ENCODE peak calls at places on chromosomes 2 and 18, in eight cellular contexts. W is SK-N-SH, M is HCT116, V is endothelial cell of umbilical vein, S is K562, T is H1, J is HepG2, F is GM12878. X is an unnamed sample.

GRCh38 chr2:233565685-233566140 is 869 bp downstream of the USP40 start:
- DNase-seq in W (no peak), F (no peak), T (no peak), J (no peak), S (no peak), M (no peak), V (no peak), X (no peak)

GRCh38 chr2:152062130-152063091 is 36.4 kb downstream of the CACNB4 start:
- DNase-seq in V (no peak), J (no peak), S (no peak), F (no peak), M (no peak), T (no peak), W (no peak), X (no peak)

GRCh38 chr2:240566203-240567136 is 1.8 kb upstream of the RNPEPL1 start:
- DNase-seq in F (peak), W (peak), T (no peak), M (peak), S (peak), J (peak), V (peak), X (no peak)

GRCh38 chr2:59912076-59912475 is 641.4 kb downstream of the BCL11A start:
- DNase-seq in T (no peak), W (peak), F (no peak), M (no peak), J (no peak), V (no peak), S (no peak), X (no peak)

GRCh38 chr2:175525975-175526374 is 344.5 kb upstream of the ATP5MC3 start:
- DNase-seq in T (no peak), M (no peak), W (no peak), F (no peak), J (no peak), S (no peak), V (no peak), X (no peak)

GRCh38 chr2:6231166-6231565 is 539.0 kb downstream of the SOX11 start:
- DNase-seq in M (no peak), F (no peak), V (no peak), T (no peak), W (no peak), J (no peak), S (no peak), X (no peak)

GRCh38 chr18:57951999-57952774 is 91.8 kb upstream of the NEDD4L start:
- DNase-seq in V (no peak), T (no peak), M (no peak), F (no peak), W (no peak), S (no peak), J (no peak), X (no peak)

GRCh38 chr2:130807659-130808385 is 28.9 kb upstream of the ARHGEF4 start:
- DNase-seq in V (no peak), W (no peak), J (no peak), F (no peak), T (no peak), M (no peak), S (no peak), X (no peak)

GRCh38 chr2:71901466-71901865 is 246.2 kb downstream of the CYP26B1 start:
- DNase-seq in W (no peak), S (no peak), J (no peak), F (no peak), T (no peak), V (no peak), M (no peak), X (no peak)

GRCh38 chr2:159867557-159868330 is 69.7 kb upstream of the CD302 start:
- DNase-seq in V (no peak), F (no peak), W (no peak), T (no peak), J (no peak), M (no peak), S (no peak), X (no peak)

GRCh38 chr2:98757904-98758421 is 27.0 kb upstream of the MGAT4A start:
- DNase-seq in J (no peak), W (no peak), F (peak), V (peak), S (no peak), M (peak), T (no peak), X (no peak)

DNA sequence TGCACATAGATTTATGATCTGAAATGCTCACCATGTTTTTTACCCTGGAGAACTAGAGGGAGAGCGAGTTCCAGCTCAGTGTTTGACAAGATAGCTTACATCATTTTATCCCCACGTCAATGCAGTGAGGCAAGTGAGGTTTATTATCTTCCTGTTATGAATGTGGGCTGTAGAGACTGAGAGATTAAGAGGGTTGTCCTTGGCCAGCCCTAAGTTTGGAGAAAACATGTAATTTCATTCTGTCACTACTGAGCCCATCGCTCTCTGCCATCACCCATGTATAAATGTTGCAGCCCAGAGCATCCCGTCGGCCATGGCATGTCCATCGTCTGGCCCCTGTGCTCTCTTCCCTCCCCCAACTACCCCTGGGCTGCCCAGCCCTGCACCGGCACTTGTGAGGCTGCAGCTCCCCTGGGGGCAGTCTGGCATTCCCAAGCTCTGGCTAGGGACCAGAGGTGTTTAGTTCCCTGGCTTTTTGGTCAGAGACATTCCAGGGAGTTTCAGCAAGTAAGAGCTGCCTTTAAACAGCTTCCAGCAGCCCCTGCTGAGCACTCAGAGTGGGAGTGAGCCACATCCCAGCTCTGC is 136.7 kb downstream of the ANTXR1 start:
- DNase-seq in W (peak), M (no peak), S (no peak), V (no peak), T (peak), F (no peak), J (no peak), X (no peak)
- H3K9ac ChIP-seq in W (no peak), M (no peak), S (no peak), V (no peak), T (no peak), F (no peak), J (no peak), X (no peak)

GRCh38 chr18:45248240-45248903 is 366.9 kb upstream of the SLC14A2 start:
- DNase-seq in J (no peak), V (no peak), M (no peak), W (no peak), S (no peak), T (no peak), F (no peak), X (no peak)
- TF ChIP-seq POLR2AphosphoS5 in J (no peak), V (no peak), M (no peak), W (peak), S (no peak), T (no peak), F (no peak), X (no peak)

DNA sequence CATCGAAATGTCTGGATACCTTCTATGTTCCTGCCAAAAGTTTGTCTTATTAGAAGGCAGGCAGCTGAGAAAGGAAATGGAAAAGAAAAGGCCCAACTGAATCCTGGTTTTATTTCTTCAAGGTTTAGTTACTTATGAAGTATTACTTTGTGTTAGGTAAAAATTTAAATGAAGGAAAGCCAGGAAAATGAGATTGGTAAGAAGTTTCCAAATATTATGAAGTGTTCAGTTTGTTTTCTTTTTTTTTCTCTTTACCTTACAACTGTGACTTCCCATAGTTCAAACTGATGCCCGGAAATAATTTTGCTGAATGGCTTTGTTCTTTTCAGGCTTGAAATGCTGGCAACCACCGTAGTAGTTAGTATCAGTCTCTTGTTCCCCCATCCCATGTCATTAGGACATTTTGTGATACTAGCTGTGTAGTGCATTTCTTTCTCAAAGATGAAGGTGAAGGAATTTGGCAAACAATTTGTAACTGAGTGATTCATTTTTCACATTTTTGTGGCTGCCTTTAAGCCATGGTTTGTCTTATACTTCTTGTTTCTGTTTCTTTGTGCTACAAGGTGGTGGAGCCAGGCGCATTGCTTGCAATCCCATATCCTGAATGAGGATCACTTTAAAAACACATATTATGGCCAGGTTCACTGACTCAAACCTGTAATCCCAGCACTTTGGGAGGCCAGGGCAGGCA is 40.5 kb downstream of the GPD2 start:
- DNase-seq in J (no peak), T (no peak), S (no peak), F (peak), V (no peak), M (no peak), W (no peak), X (no peak)
- H3K9ac ChIP-seq in J (no peak), T (no peak), S (no peak), F (no peak), V (no peak), M (no peak), W (no peak), X (no peak)

GRCh38 chr2:212683346-212683745 is 144.7 kb upstream of the ERBB4 start:
- DNase-seq in F (no peak), W (no peak), J (no peak), M (no peak), T (no peak), V (peak), S (no peak), X (no peak)

DNA sequence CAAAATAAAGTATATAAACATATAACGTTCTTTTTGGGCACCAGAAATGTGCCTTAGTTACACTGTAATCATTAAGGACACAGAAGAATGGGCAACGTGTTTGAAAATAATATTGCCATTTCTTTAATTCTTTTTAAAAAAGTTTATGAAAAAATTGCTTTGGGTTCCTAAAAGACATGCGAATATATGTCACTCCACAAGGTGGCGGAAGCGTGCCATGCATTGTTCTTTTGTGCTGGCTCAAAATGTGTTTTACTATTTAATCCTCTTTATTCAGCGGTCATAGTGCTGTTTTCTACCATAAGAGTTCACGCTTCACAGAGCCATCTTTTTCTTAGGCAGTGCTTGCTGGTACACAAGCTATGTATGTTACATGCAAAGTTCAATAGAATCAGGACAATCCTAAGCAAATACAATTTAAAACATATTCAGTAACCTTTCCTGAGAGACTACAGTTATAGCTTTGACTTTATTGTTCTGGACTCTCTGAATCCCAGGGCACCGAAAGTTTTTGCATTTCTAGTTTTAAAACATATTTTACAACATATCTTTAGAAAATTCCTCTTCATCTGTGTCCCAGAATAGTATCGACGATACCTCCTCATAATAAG is 147.8 kb upstream of the ERBB4 start:
- DNase-seq in F (peak), M (peak), S (peak), T (peak), V (peak), J (peak), W (peak), X (peak)
- TF ChIP-seq POLR2AphosphoS5 in F (no peak), M (no peak), S (no peak), T (no peak), V (no peak), J (no peak), W (no peak), X (no peak)

DNA sequence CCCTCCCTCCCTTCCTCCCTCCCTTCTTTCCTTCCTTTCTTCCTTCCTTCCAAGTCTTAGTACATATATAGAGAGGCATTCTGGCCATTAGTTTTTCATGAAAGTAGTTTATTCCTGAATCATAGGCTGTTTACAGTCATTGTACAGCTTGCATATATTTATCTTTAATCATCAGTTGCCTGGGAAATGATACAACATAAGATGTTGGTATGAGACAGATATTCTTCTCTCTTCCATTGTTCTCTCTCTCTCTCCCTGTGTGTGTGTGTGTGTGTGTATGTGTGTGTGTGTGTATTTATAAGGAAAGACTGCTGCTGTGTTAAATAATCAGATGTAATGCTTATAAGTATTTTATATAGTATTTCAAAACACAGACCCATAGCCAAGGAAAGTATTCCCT is 289.8 kb upstream of the UBE2E3 start:
- DNase-seq in S (no peak), M (no peak), W (no peak), T (no peak), J (no peak), F (no peak), V (no peak), X (no peak)
- H3K9ac ChIP-seq in S (no peak), M (no peak), W (no peak), T (no peak), J (no peak), F (no peak), V (no peak), X (no peak)

DNA sequence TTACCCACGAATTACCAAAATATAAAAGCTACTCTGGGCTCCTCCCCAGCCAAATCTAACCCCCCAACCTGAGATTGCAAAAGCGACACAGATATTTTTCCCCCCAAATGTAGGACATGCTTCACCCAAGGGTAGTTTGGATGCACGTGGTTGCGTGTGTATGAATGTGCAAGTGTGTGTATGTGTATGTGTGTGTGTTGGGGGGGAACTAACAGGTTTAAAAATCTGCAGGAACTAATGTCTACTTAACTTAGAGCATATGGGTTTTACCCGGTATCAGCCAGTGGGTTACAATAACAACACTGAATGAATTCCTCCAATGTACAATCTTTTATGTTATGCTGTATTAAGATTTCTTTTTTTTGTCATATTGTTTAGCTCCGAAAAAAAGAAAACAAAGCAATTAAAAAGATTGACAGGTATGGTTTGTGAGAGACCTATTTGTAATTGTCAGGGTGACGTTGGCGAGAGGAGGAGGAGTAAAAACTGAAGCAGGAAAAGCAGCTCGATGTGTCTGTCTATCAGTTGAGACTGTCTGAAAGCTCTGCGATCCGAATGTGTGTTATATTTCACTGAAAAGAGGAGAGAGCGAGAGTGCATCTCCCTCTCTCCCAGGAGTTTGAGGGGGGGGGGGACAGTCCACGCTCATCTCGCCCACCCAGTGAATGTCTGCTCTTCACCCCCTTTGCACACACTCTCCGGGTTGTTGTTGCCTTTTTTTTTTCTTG is at the start of gene TSHZ1:
- DNase-seq in J (peak), T (no peak), F (peak), M (peak), S (peak), V (peak), W (peak), X (no peak)
- TF ChIP-seq POLR2AphosphoS5 in J (peak), T (no peak), F (peak), M (no peak), S (no peak), V (peak), W (peak), X (no peak)

GRCh38 chr2:191637182-191638078 is 40.5 kb upstream of the NABP1 start:
- DNase-seq in M (peak), T (no peak), V (peak), W (no peak), S (peak), J (peak), F (no peak), X (no peak)
- H3K9ac ChIP-seq in M (peak), T (no peak), V (peak), W (peak), S (no peak), J (peak), F (no peak), X (no peak)

X was measured in SK-N-MC.